ENCODE peak calls at places on chromosome 7, in seven cellular contexts. W is IMR-90, V is GM12878, N is H1, J is SK-N-SH, Y is K562, U is HepG2. Q is an unnamed sample.

GRCh38 chr7:157233677-157234076 is 95.0 kb downstream of the UBE3C start:
- DNase-seq in W (peak), V (no peak), N (no peak), J (no peak), Y (no peak), U (no peak), Q (no peak)

GRCh38 chr7:139181404-139181803 is 49.6 kb upstream of the UBN2 start:
- DNase-seq in W (peak), V (no peak), N (no peak), J (no peak), Y (no peak), U (no peak), Q (no peak)

GRCh38 chr7:657565-658119 is 68.9 kb upstream of the DNAAF5 start:
- DNase-seq in W (peak), V (no peak), N (no peak), J (no peak), Y (no peak), U (no peak), Q (no peak)

GRCh38 chr7:16753932-16754571 is 497 bp downstream of the TSPAN13 start:
- DNase-seq in W (peak), V (no peak), N (no peak), J (peak), Y (peak), U (peak), Q (no peak)

GRCh38 chr7:100075418-100075817 is 6.1 kb downstream of the ZNF3 start:
- DNase-seq in W (no peak), V (no peak), N (no peak), J (no peak), Y (no peak), U (no peak), Q (no peak)

GRCh38 chr7:146937836-146938235 is 821.2 kb downstream of the CNTNAP2 start:
- DNase-seq in W (no peak), V (no peak), N (no peak), J (no peak), Y (no peak), U (no peak), Q (peak)

GRCh38 chr7:106127984-106128780 is 16.1 kb upstream of the SYPL1 start:
- DNase-seq in W (peak), V (no peak), N (no peak), J (no peak), Y (no peak), U (no peak), Q (no peak)

GRCh38 chr7:100374601-100375000 is 1.3 kb downstream of the PILRA start:
- DNase-seq in W (no peak), V (no peak), N (no peak), J (no peak), Y (no peak), U (no peak), Q (no peak)

GRCh38 chr7:25134360-25135010 is 9.4 kb upstream of the CYCS start:
- DNase-seq in W (peak), V (no peak), N (no peak), J (no peak), Y (no peak), U (no peak), Q (no peak)

GRCh38 chr7:138802706-138803105 is 4.7 kb upstream of the ATP6V0A4 start:
- DNase-seq in W (no peak), V (no peak), N (no peak), J (no peak), Y (no peak), U (no peak), Q (no peak)

GRCh38 chr7:95593343-95593742 is 3.0 kb downstream of the PDK4 start:
- DNase-seq in W (no peak), V (no peak), N (no peak), J (no peak), Y (no peak), U (no peak), Q (no peak)

GRCh38 chr7:95501261-95501816 is 15.6 kb downstream of the ASB4 start:
- DNase-seq in W (no peak), V (peak), N (no peak), J (no peak), Y (no peak), U (no peak), Q (no peak)

GRCh38 chr7:40608321-40609075 is 473.7 kb downstream of the SUGCT start:
- DNase-seq in W (no peak), V (no peak), N (no peak), J (peak), Y (no peak), U (no peak), Q (no peak)

GRCh38 chr7:71482284-71482683 is 350.3 kb downstream of the GALNT17 start:
- DNase-seq in W (no peak), V (no peak), N (no peak), J (no peak), Y (no peak), U (no peak), Q (no peak)

GRCh38 chr7:137774793-137775201 is 72.0 kb downstream of the DGKI start:
- DNase-seq in W (peak), V (no peak), N (no peak), J (no peak), Y (no peak), U (no peak), Q (no peak)

GRCh38 chr7:52749880-52750279 is 285.6 kb upstream of the POM121L12 start:
- DNase-seq in W (no peak), V (no peak), N (peak), J (no peak), Y (no peak), U (no peak), Q (no peak)

GRCh38 chr7:151229249-151229648 is 2.2 kb upstream of the ABCF2 start:
- DNase-seq in W (no peak), V (no peak), N (no peak), J (no peak), Y (no peak), U (no peak), Q (no peak)

GRCh38 chr7:64882341-64883112 is 20.5 kb upstream of the ZNF273 start:
- DNase-seq in W (no peak), V (no peak), N (peak), J (peak), Y (no peak), U (no peak), Q (no peak)

GRCh38 chr7:135480966-135481599 is 28.8 kb downstream of the CNOT4 start:
- DNase-seq in W (no peak), V (no peak), N (no peak), J (no peak), Y (no peak), U (no peak), Q (no peak)

GRCh38 chr7:20798081-20798693 is 11.5 kb upstream of the SP8 start:
- DNase-seq in W (no peak), V (no peak), N (no peak), J (peak), Y (peak), U (no peak), Q (peak)

GRCh38 chr7:107638594-107638993 is 22.0 kb upstream of the SLC26A4 start:
- DNase-seq in W (no peak), V (peak), N (no peak), J (no peak), Y (no peak), U (no peak), Q (no peak)

GRCh38 chr7:158396301-158396905 is 191.2 kb downstream of the PTPRN2 start:
- DNase-seq in W (no peak), V (no peak), N (no peak), J (no peak), Y (no peak), U (no peak), Q (no peak)

GRCh38 chr7:155230169-155230593 is 67.5 kb upstream of the INSIG1 start:
- DNase-seq in W (peak), V (no peak), N (no peak), J (no peak), Y (peak), U (peak), Q (peak)

GRCh38 chr7:40000734-40001315 is 50.8 kb downstream of the CDK13 start:
- DNase-seq in W (peak), V (no peak), N (no peak), J (no peak), Y (no peak), U (no peak), Q (no peak)

GRCh38 chr7:107171496-107171895 is 2.7 kb downstream of the HBP1 start:
- DNase-seq in W (no peak), V (no peak), N (no peak), J (no peak), Y (no peak), U (no peak), Q (no peak)

GRCh38 chr7:112204776-112205347 is 1.3 kb downstream of the DOCK4 start:
- DNase-seq in W (no peak), V (no peak), N (no peak), J (no peak), Y (no peak), U (no peak), Q (peak)

GRCh38 chr7:36960105-36960504 is 235.8 kb upstream of the AOAH start:
- DNase-seq in W (no peak), V (no peak), N (no peak), J (no peak), Y (no peak), U (no peak), Q (no peak)

GRCh38 chr7:36958094-36958718 is 233.9 kb upstream of the AOAH start:
- DNase-seq in W (no peak), V (no peak), N (no peak), J (no peak), Y (no peak), U (no peak), Q (no peak)

GRCh38 chr7:36955730-36956129 is 231.4 kb upstream of the AOAH start:
- DNase-seq in W (no peak), V (no peak), N (no peak), J (no peak), Y (no peak), U (no peak), Q (no peak)

GRCh38 chr7:36961097-36961496 is 236.8 kb upstream of the AOAH start:
- DNase-seq in W (no peak), V (no peak), N (no peak), J (no peak), Y (no peak), U (no peak), Q (no peak)

DNA sequence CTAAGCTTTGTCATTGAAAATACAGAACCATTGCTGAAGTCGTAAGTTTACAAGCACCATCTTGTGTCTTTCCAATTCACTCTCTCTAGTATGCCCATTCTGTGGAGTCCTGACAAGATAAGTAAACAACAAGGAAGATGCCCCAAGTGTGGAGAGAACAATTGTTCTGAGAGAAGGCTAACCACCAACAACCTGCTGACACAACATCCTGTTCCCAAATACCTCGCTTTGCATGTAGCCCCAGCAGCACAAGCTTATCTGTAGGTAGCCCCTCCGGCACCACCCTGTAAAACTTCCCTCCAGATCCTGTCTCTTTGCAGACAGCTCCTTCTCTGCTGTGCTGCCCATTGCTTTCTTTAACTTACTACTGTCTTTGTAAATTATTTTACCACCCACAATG is 233.3 kb upstream of the AOAH start:
- DNase-seq in W (no peak), V (no peak), N (no peak), J (no peak), Y (no peak), U (no peak), Q (no peak)
- TF ChIP-seq RFX5 in W (no peak), V (no peak), N (no peak), J (no peak), Y (no peak), U (no peak), Q (no peak)

GRCh38 chr7:45597286-45597984 is 23.3 kb downstream of the ADCY1 start:
- DNase-seq in W (no peak), V (no peak), N (no peak), J (no peak), Y (no peak), U (no peak), Q (no peak)
- TF ChIP-seq RFX5 in W (no peak), V (no peak), N (no peak), J (no peak), Y (no peak), U (no peak), Q (no peak)

GRCh38 chr7:29314148-29314547 is 119.6 kb downstream of the CHN2 start:
- DNase-seq in W (no peak), V (no peak), N (no peak), J (no peak), Y (no peak), U (no peak), Q (no peak)
- TF ChIP-seq RFX5 in W (no peak), V (no peak), N (no peak), J (no peak), Y (no peak), U (no peak), Q (no peak)

GRCh38 chr7:79778786-79779382 is 325.4 kb upstream of the MAGI2 start:
- DNase-seq in W (peak), V (no peak), N (no peak), J (no peak), Y (no peak), U (no peak), Q (no peak)
- TF ChIP-seq RFX5 in W (no peak), V (no peak), N (no peak), J (no peak), Y (no peak), U (no peak), Q (no peak)

GRCh38 chr7:26990268-26990667 is 105.5 kb downstream of the HOXA1 start:
- DNase-seq in W (peak), V (no peak), N (no peak), J (no peak), Y (no peak), U (no peak), Q (no peak)
- TF ChIP-seq RFX5 in W (no peak), V (no peak), N (no peak), J (no peak), Y (no peak), U (no peak), Q (no peak)

GRCh38 chr7:11607676-11608075 is 224.3 kb downstream of the THSD7A start:
- DNase-seq in W (no peak), V (no peak), N (no peak), J (no peak), Y (no peak), U (no peak), Q (no peak)
- TF ChIP-seq RFX5 in W (no peak), V (no peak), N (no peak), J (no peak), Y (no peak), U (no peak), Q (no peak)

DNA sequence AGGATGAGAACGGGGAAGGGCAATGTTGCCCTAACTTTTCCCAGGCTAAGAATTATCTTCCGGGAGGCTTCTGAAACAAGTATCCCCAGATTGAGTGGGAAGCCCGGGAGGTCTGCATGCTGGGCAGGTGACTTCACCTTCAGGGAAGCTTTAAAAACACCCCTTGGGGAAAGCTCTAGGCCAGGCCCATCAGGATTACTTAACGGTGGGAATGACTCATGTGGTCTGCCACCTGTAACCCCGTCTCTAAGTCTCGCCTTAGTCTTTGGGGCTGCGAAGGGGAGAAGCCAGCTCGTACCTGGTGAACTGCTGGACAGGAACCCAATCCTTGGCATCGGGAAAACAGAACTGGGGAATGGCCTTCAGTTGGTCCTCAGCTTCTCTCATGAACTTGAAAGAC is 80.1 kb upstream of the MKRN1 start:
- DNase-seq in W (no peak), V (no peak), N (no peak), J (no peak), Y (no peak), U (no peak), Q (no peak)
- TF ChIP-seq RFX5 in W (no peak), V (no peak), N (no peak), J (no peak), Y (no peak), U (no peak), Q (no peak)

Q was measured in A549.